ENCODE peak calls at places on chromosomes 1 and 21, in four cellular contexts. J, A, M and K are unnamed samples. For H3K4me1, the result is how much of the 10 kb centered on the place peaks cover.

GRCh38 chr1:199084293-199084692 is 445.5 kb downstream of the PTPRC start:
- DNase-seq in A (peak), J (no peak), M (no peak), K (no peak)

GRCh38 chr1:100506221-100506620 is 31.7 kb upstream of the GPR88 start:
- DNase-seq in M (no peak), A (peak), J (no peak), K (no peak)

GRCh38 chr1:37667023-37667769 is 25.1 kb upstream of the CDCA8 start:
- DNase-seq in A (no peak), J (no peak), M (peak), K (no peak)

GRCh38 chr1:11746795-11747487 is 11.0 kb downstream of the AGTRAP start:
- DNase-seq in A (no peak), M (no peak), J (peak), K (no peak)

GRCh38 chr1:87869563-87869962 is 540.9 kb downstream of the LMO4 start:
- DNase-seq in M (no peak), A (peak), J (no peak), K (no peak)

GRCh38 chr1:33903210-33903589 is 39.3 kb downstream of the HMGB4 start:
- DNase-seq in A (peak), J (no peak), M (no peak), K (no peak)

GRCh38 chr1:7300893-7301292 is 470.2 kb upstream of the VAMP3 start:
- DNase-seq in J (no peak), M (no peak), A (peak), K (no peak)

GRCh38 chr1:22689505-22689904 is 21.1 kb upstream of the EPHB2 start:
- DNase-seq in A (peak), J (no peak), M (no peak), K (no peak)

GRCh38 chr1:202270871-202271326 is 70.8 kb downstream of the UBE2T start:
- DNase-seq in M (no peak), J (no peak), A (no peak), K (peak)

GRCh38 chr1:19640363-19641316 is 3.5 kb upstream of the NBL1 start:
- DNase-seq in J (no peak), M (no peak), A (no peak), K (no peak)

GRCh38 chr1:165129568-165130164 is 226.8 kb downstream of the LMX1A start:
- DNase-seq in J (peak), M (peak), A (no peak), K (no peak)

GRCh38 chr1:200150721-200151120 is 123.2 kb downstream of the NR5A2 start:
- DNase-seq in J (no peak), A (peak), M (no peak), K (no peak)

GRCh38 chr1:173297798-173298391 is 90.8 kb upstream of the TNFSF4 start:
- DNase-seq in A (peak), M (no peak), J (no peak), K (no peak)

GRCh38 chr1:154626456-154627246 is 18.7 kb upstream of the ADAR start:
- DNase-seq in M (no peak), A (no peak), J (no peak), K (no peak)

GRCh38 chr1:152410599-152410998 is 3.5 kb downstream of the CRNN start:
- DNase-seq in J (no peak), A (peak), M (peak), K (no peak)

GRCh38 chr21:45148316-45149000 is 74.1 kb downstream of the ADARB1 start:
- DNase-seq in J (no peak), M (no peak), A (no peak), K (no peak)

GRCh38 chr1:185400057-185400456 is 83.0 kb upstream of the IVNS1ABP start:
- DNase-seq in M (no peak), J (no peak), A (peak), K (no peak)

GRCh38 chr1:230422221-230422981 is 3.7 kb downstream of the PGBD5 start:
- DNase-seq in M (no peak), J (no peak), A (no peak), K (no peak)

GRCh38 chr1:100415217-100415778 is 63.0 kb downstream of the CDC14A start:
- DNase-seq in A (no peak), M (no peak), J (no peak), K (no peak)

GRCh38 chr1:55374801-55375616 is 159.8 kb upstream of the USP24 start:
- DNase-seq in M (no peak), A (no peak), J (no peak), K (no peak)

GRCh38 chr1:15523104-15523921 is 702 bp downstream of the CASP9 start:
- DNase-seq in M (no peak), A (peak), J (no peak), K (no peak)

GRCh38 chr1:57796609-57797008 is 372.7 kb upstream of the DAB1 start:
- DNase-seq in M (no peak), J (no peak), A (peak), K (no peak)

DNA sequence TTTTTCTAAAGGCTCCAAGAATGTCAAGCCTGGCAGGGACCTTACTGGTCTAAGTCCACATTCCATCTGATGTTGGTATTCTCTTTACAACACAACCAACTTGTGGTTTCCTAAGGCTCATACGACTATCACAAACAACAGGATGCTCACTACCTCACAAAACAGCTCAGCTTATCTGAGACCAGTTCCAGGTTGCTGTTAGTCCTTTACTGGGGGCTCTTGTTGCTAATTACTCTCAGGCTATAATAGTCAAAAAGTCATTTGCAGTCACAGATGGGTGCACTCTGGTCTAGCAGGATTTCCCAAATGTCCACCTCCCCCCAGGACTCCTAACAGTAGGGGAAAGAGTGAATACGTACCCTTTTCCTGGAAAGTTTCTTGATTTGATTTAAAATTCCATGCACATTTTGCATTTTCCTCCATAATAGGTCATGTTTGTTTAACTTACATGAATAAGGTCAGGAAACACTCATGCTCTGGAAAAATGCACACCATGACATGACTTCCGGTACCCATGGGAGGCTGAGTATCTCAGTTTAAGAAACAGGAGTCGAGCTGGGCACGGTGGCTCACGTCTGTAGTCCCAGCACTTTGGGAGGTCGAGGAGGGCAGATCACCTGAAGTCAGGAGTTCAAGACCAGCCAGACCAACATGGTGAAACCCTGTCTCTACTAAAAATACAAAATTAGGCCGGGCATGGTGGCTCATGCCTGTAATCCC is 16.0 kb downstream of the LCK start:
- DNase-seq in J (no peak), A (peak), M (no peak), K (no peak)
- H3K4me1 ChIP-seq in J (under half), A (under half), M (under half), K (under half)

GRCh38 chr1:3638676-3639075 is 11.2 kb downstream of the WRAP73 start:
- DNase-seq in A (no peak), M (no peak), J (peak), K (no peak)
- H3K4me1 ChIP-seq in A (under half), M (under half), J (under half), K (under half)

DNA sequence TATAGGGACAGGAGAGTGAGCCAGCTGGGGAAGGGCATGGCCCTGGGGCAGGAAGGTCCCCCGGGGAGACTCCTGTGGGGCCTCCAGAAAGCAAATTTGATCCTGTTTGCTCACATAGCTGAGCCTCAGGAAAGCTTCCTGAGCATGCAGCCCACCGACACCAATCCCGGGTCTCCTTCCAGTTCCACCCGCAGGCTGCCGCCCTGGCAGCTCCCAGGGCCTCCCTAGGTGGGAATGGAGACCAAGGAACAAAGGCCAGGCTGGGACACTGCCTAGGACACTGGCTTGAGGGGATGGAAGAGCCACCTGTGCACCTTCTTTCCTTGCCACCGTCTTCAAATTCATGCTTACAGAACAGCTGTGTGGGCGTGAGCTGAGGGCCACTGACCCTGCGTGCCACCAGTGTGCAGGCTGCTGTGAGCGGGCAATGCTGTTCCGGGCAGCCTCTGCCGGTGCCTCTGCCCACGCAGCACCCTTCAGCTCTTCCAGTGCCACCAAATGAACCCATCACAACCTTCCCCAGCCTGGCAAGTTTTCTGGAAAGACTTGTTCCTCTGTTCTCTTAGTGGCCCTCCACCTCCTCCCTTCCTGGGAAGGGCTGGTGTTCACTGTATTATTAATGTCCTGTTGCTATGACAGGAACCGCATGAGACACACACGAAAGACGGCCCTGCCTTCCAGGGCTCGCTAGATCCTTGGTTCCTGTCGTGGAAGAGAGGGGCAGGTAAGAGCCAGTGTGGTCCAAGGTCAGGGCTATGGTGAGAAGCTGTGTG is 53.6 kb downstream of the ACBD3 start:
- DNase-seq in M (peak), J (no peak), A (no peak), K (no peak)
- H3K4me1 ChIP-seq in M (under half), J (under half), A (under half), K (under half)

GRCh38 chr1:174736831-174737230 is 262.9 kb upstream of the CACYBP start:
- DNase-seq in J (no peak), A (no peak), M (no peak), K (no peak)
- H3K4me1 ChIP-seq in J (under half), A (under half), M (under half), K (under half)

DNA sequence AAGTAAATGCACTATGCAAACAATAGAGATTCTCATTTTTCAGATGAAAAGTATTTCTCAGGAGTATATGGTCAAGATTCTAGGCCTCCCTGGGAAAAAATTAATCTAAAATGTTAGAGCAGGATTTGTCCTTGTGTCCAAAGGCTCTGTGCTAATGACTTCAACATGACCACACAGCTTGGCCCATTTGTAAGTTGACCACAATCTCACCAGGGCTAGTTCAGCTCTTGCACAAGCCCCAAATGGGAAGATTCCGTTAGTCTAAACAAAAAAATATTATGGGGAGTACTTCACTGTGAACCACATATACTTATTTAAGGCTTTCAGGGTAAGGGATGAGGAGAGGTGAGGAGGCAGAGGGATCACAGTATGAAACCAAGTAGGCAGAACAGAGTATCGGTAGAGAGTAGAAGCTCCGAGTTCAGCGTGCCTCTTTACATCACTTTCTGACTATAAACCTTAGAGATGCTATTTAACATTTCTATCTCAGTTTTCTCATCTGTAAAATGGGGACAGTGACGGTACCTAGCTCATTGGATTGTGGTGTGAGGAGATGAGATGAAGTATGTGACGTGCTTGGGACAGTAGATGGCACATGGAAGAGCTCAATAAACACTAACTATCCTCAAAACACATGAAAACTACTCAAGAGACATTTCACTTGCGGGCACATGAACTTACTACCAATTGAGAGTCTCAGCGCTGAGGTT is 37.8 kb upstream of the CTTNBP2NL start:
- DNase-seq in M (no peak), A (peak), J (no peak), K (no peak)
- H3K4me1 ChIP-seq in M (under half), A (under half), J (under half), K (under half)

DNA sequence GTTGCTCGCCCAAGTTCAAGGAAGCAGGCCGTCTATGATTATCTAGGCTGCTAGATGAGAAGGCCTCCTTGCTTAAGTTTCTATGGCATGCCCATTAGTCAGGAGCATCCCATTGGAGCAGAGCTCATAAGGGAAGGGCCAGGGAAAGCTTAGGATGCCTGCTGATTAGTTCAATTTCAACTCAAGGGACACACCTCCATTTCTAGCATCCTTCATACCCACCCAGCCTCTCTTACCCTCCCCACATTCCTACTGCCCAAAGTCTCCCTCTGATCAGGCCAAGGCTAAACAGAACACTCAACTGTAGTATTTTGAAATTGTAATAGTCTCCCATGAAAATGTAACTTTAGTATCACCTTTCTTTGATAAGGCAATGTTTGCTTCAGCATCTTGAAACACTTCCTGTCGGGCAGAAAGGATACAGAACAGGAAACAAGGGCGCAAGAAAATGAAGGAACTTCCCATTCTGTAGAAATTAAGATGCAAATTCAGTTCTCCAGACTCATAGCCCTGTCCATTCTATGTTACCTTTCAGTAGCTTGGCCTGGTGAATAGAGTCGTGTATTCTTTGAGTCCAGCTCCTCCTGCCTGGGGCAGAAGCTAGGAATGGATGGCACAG is 46.3 kb upstream of the TARBP1 start:
- DNase-seq in J (no peak), A (no peak), M (no peak), K (no peak)
- H3K4me1 ChIP-seq in J (half or more), A (under half), M (under half), K (under half)

DNA sequence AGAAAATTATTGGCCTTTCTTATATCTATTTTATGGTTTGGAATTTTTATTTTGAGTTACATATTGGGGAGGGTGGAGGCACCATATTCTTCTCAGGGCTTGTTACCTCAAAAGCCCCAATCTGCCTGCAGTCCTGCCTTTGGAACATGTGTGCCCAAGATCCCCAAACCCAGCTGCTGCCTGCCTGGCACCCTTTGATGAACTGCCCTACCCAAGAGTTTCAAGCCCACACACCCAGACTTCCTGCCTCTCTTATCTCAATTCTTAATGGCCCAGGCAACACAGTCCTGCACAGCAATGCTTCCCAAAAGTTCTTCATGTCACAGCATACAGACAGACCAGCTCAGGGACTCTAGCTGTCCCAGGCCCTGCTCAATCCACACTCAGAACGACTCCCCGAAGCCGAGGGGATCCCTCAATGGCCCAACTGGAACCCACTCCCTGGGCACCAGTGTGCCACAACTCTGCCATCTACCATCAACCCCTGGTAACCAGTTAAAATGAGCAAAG is 19.2 kb downstream of the OLFML2B start:
- DNase-seq in J (no peak), A (no peak), M (no peak), K (no peak)
- H3K4me1 ChIP-seq in J (under half), A (under half), M (under half), K (under half)